ENCODE peak calls at places on chromosomes 5 and 9, in four cellular contexts. L is left ventricle myocardium inferior, I is PC-3, B is cardiac muscle cell. M is an unnamed sample. For H3K4me1, the result is how much of the 10 kb centered on the place peaks cover.

GRCh38 chr5:24823625-24824024 is 178.8 kb upstream of the CDH10 start:
- DNase-seq in I (peak), L (no peak), B (no peak), M (no peak)

GRCh38 chr5:118883396-118883795 is 105.0 kb downstream of the DTWD2 start:
- DNase-seq in B (no peak), L (no peak), I (no peak), M (no peak)

GRCh38 chr9:89667730-89668129 is 62.9 kb downstream of the GADD45G start:
- DNase-seq in B (no peak), L (no peak), I (no peak), M (no peak)

GRCh38 chr9:35918780-35919179 is 9.5 kb downstream of the SPAAR start:
- DNase-seq in B (no peak), L (no peak), I (no peak), M (no peak)

GRCh38 chr5:127419858-127420257 is 97.6 kb upstream of the PRRC1 start:
- DNase-seq in I (no peak), B (no peak), L (no peak), M (no peak)

GRCh38 chr5:147727200-147727599 is 55.3 kb downstream of the JAKMIP2 start:
- DNase-seq in B (no peak), L (no peak), I (peak), M (no peak)

GRCh38 chr5:24110019-24110615 is 534.7 kb downstream of the CDH10 start:
- DNase-seq in B (peak), L (no peak), I (peak), M (no peak)

GRCh38 chr9:126347911-126348760 is 21.5 kb downstream of the MVB12B start:
- DNase-seq in I (no peak), B (no peak), L (no peak), M (no peak)

GRCh38 chr9:100063185-100063584 is 35.6 kb downstream of the ERP44 start:
- DNase-seq in B (peak), L (no peak), I (no peak), M (no peak)

GRCh38 chr9:33263131-33263935 is 1.2 kb downstream of the BAG1 start:
- DNase-seq in L (no peak), B (peak), I (peak), M (peak)

GRCh38 chr5:39638803-39639202 is 214.0 kb upstream of the DAB2 start:
- DNase-seq in L (no peak), I (peak), B (no peak), M (no peak)

GRCh38 chr5:178284095-178284675 is 51.6 kb upstream of the PHYKPL start:
- DNase-seq in B (peak), L (no peak), I (peak), M (no peak)

GRCh38 chr9:108565651-108566378 is 290.0 kb downstream of the ACTL7B start:
- DNase-seq in L (no peak), I (peak), B (peak), M (peak)

GRCh38 chr5:117186751-117187150 is 612.1 kb upstream of the SEMA6A start:
- DNase-seq in B (no peak), L (no peak), I (no peak), M (no peak)

GRCh38 chr9:99296375-99296951 is 74.4 kb downstream of the SEC61B start:
- DNase-seq in B (peak), L (peak), I (no peak), M (peak)

GRCh38 chr9:122297512-122297911 is 32.8 kb downstream of the MRRF start:
- DNase-seq in L (no peak), B (no peak), I (no peak), M (no peak)

GRCh38 chr5:107425541-107426031 is 245.2 kb downstream of the EFNA5 start:
- DNase-seq in L (no peak), I (peak), B (peak), M (no peak)

GRCh38 chr9:129630967-129631672 is 5.2 kb downstream of the NTMT1 start:
- DNase-seq in B (no peak), L (peak), I (no peak), M (no peak)

GRCh38 chr9:88313364-88314220 is 74.7 kb upstream of the SPIN1 start:
- DNase-seq in L (no peak), B (no peak), I (no peak), M (no peak)

GRCh38 chr5:16931334-16932110 is 4.6 kb downstream of the MYO10 start:
- DNase-seq in B (peak), L (no peak), I (no peak), M (no peak)

GRCh38 chr9:26786571-26786970 is 106.0 kb downstream of the CAAP1 start:
- DNase-seq in L (no peak), B (no peak), I (no peak), M (no peak)

GRCh38 chr5:179734536-179735164 is 2.0 kb downstream of the MAML1 start:
- DNase-seq in I (no peak), B (no peak), L (no peak), M (no peak)

GRCh38 chr5:79508354-79508753 is 5.6 kb downstream of the HOMER1 start:
- DNase-seq in B (no peak), I (peak), L (no peak), M (no peak)

GRCh38 chr9:33750839-33751339 is 44.5 kb upstream of the PRSS3 start:
- DNase-seq in B (peak), I (no peak), L (no peak), M (no peak)

GRCh38 chr9:9914174-9914573 is 698.6 kb downstream of the PTPRD start:
- DNase-seq in B (no peak), L (no peak), I (no peak), M (no peak)
- TF ChIP-seq CTCF in B (no peak), L (no peak), I (no peak), M (no peak)

DNA sequence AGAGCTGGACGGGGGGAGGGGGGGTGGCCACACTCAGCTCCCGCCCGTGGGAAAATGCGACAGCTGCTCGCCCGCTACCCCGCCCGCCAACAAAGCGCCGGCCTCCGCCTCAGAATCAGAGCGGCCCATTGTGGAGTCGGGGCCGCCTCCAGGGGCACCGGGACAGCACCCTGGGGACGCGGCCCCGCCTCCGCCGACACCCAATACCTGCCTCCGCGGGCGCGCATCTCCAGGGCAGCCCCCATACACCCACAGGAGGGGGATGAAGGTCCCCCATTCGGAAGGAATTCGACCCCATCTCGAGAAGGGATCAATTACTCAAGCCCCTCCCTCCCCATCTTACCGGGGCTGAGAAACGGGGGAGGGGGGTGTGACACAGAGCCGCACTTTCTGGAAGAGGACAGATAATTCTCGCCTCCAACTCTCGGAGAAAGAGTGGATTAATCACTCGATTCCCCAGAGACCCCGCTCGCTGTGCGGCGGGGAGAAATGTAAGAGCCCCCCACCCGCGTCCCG is 1.2 kb downstream of the NOTCH1 start:
- DNase-seq in L (peak), B (peak), I (peak), M (peak)
- H3K4me1 ChIP-seq in L (half or more), B (under half), I (under half), M (under half)

DNA sequence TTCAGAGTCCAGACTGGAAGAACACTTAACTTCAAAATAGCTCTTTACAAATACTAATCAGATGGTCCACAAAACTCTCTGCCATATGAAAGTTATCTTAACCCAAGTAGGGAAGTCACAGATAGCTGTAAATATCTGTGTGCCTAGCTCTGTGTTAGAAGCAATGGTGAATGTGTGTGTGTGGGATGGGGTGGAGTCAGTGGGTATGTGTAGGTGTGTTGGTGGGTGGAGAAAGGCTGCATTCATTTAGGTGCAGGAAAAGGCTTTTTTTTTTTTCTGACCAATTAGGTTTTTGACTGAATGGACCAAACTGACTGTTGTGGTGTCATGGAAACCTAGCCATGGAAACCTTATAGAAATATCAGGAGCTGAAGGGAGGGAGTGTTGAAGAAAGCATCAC is 156.1 kb upstream of the NR3C1 start:
- DNase-seq in B (no peak), I (no peak), L (no peak), M (no peak)
- H3K27ac ChIP-seq in B (no peak), I (no peak), L (no peak), M (no peak)

GRCh38 chr5:65588694-65589093 is 25.6 kb downstream of the PPWD1 start:
- DNase-seq in B (no peak), I (no peak), L (no peak), M (no peak)
- TF ChIP-seq CTCF in B (no peak), I (peak), L (no peak), M (no peak)

DNA sequence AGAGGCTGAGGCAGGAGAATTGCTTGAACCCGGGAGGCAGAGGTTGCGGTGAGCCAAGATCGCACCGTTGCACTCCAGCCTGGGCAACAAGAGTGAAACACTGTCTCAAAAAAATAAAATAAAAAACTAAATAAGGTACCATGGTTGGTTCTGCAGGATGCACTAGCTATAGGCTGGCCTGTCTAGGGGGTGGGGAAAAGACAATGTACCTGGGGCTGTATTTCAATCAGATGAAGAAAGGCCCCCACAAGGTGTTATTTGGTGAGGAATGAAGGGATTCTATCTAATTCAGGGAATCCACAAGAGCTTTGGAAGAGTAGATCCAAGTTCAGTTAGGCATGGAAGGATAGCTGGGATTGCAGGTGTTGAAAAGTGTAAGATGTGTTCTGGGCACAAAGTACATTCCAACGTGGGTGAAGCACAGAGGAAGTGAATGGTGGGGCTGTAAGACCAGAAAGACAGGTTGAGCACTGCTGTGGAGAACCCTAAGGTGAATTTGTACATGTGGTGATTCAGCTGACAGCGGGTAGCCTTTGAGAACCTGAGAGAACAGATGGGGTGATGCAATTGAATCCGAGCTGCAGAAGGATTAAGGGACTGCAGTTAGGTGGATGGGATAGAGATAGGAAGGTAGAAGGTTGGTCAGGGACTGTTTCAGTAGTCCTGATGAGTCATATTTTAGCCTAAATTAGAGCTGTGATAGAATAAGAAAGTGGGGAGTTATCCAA is 71.8 kb downstream of the CAST start:
- DNase-seq in I (peak), B (no peak), L (no peak), M (no peak)
- H3K4me1 ChIP-seq in I (under half), B (under half), L (half or more), M (under half)

M was measured in psoas muscle.